ENCODE peak calls at places on chromosomes 1 and 21, in six cellular contexts. One of them, this sample, is unnamed.
A peak's percentile ranks its signal among the peaks of the same experiment; 100 is the strongest.

GRCh38 chr1:225446298-225446941 is 18.6 kb upstream of the LBR start:
- DNase-seq in sigmoid colon: peak; percentile 71
- DNase-seq in CD4-positive, alpha-beta T cell: no peak
- DNase-seq in colonic mucosa: no peak
- DNase-seq in tibial artery: peak; percentile 60
- DNase-seq in lower lobe of right lung: no peak
- DNase-seq in this sample: no peak

GRCh38 chr1:156661932-156662587 is 15.1 kb downstream of the NES start:
- DNase-seq in sigmoid colon: no peak
- DNase-seq in CD4-positive, alpha-beta T cell: no peak
- DNase-seq in colonic mucosa: no peak
- DNase-seq in tibial artery: no peak
- DNase-seq in lower lobe of right lung: no peak
- DNase-seq in this sample: no peak

GRCh38 chr21:34191876-34192275 is 118.5 kb downstream of the MRPS6 start:
- DNase-seq in sigmoid colon: no peak
- DNase-seq in CD4-positive, alpha-beta T cell: no peak
- DNase-seq in colonic mucosa: no peak
- DNase-seq in tibial artery: no peak
- DNase-seq in lower lobe of right lung: no peak
- DNase-seq in this sample: no peak

GRCh38 chr1:108050134-108050533 is 85.2 kb upstream of the VAV3 start:
- DNase-seq in sigmoid colon: peak; percentile 58
- DNase-seq in CD4-positive, alpha-beta T cell: no peak
- DNase-seq in colonic mucosa: no peak
- DNase-seq in tibial artery: peak; percentile 68
- DNase-seq in lower lobe of right lung: peak; percentile 68
- DNase-seq in this sample: no peak

GRCh38 chr1:87642581-87643129 is 314.0 kb downstream of the LMO4 start:
- DNase-seq in sigmoid colon: no peak
- DNase-seq in CD4-positive, alpha-beta T cell: no peak
- DNase-seq in colonic mucosa: no peak
- DNase-seq in tibial artery: no peak
- DNase-seq in lower lobe of right lung: no peak
- DNase-seq in this sample: no peak

GRCh38 chr1:109723351-109723750 is 11.3 kb downstream of the GSTM5 start:
- DNase-seq in sigmoid colon: no peak
- DNase-seq in CD4-positive, alpha-beta T cell: no peak
- DNase-seq in colonic mucosa: no peak
- DNase-seq in tibial artery: no peak
- DNase-seq in lower lobe of right lung: no peak
- DNase-seq in this sample: no peak

GRCh38 chr1:111963985-111964738 is 25.3 kb downstream of the KCND3 start:
- DNase-seq in sigmoid colon: no peak
- DNase-seq in CD4-positive, alpha-beta T cell: no peak
- DNase-seq in colonic mucosa: no peak
- DNase-seq in tibial artery: no peak
- DNase-seq in lower lobe of right lung: no peak
- DNase-seq in this sample: no peak

GRCh38 chr1:157270705-157271274 is 132.6 kb upstream of the ETV3 start:
- DNase-seq in sigmoid colon: no peak
- DNase-seq in CD4-positive, alpha-beta T cell: no peak
- DNase-seq in colonic mucosa: no peak
- DNase-seq in tibial artery: no peak
- DNase-seq in lower lobe of right lung: no peak
- DNase-seq in this sample: no peak

GRCh38 chr1:24925082-24925779 is 4.8 kb downstream of the RUNX3 start:
- DNase-seq in sigmoid colon: no peak
- DNase-seq in CD4-positive, alpha-beta T cell: peak; percentile 68
- DNase-seq in colonic mucosa: no peak
- DNase-seq in tibial artery: no peak
- DNase-seq in lower lobe of right lung: no peak
- DNase-seq in this sample: no peak

GRCh38 chr1:28910379-28911125 is 3.8 kb upstream of the EPB41 start:
- DNase-seq in sigmoid colon: no peak
- DNase-seq in CD4-positive, alpha-beta T cell: no peak
- DNase-seq in colonic mucosa: no peak
- DNase-seq in tibial artery: no peak
- DNase-seq in lower lobe of right lung: no peak
- DNase-seq in this sample: no peak

GRCh38 chr1:234970731-234971476 is 157.7 kb downstream of the TOMM20 start:
- DNase-seq in sigmoid colon: peak; percentile 95
- DNase-seq in CD4-positive, alpha-beta T cell: no peak
- DNase-seq in colonic mucosa: peak; percentile 70
- DNase-seq in tibial artery: peak; percentile 91
- DNase-seq in lower lobe of right lung: peak; percentile 66
- DNase-seq in this sample: no peak

GRCh38 chr21:46385846-46386725 is 62.1 kb downstream of the PCNT start:
- DNase-seq in sigmoid colon: no peak
- DNase-seq in CD4-positive, alpha-beta T cell: no peak
- DNase-seq in colonic mucosa: no peak
- DNase-seq in tibial artery: no peak
- DNase-seq in lower lobe of right lung: no peak
- DNase-seq in this sample: no peak

GRCh38 chr1:171983584-171983983 is 142.3 kb downstream of the DNM3 start:
- DNase-seq in sigmoid colon: no peak
- DNase-seq in CD4-positive, alpha-beta T cell: no peak
- DNase-seq in colonic mucosa: no peak
- DNase-seq in tibial artery: no peak
- DNase-seq in lower lobe of right lung: no peak
- DNase-seq in this sample: no peak

GRCh38 chr21:37877171-37877570 is 39.1 kb downstream of the KCNJ6 start:
- DNase-seq in sigmoid colon: no peak
- DNase-seq in CD4-positive, alpha-beta T cell: no peak
- DNase-seq in colonic mucosa: no peak
- DNase-seq in tibial artery: no peak
- DNase-seq in lower lobe of right lung: no peak
- DNase-seq in this sample: no peak

GRCh38 chr1:206686486-206687249 is 2.0 kb downstream of the MAPKAPK2 start:
- DNase-seq in sigmoid colon: no peak
- DNase-seq in CD4-positive, alpha-beta T cell: no peak
- DNase-seq in colonic mucosa: no peak
- DNase-seq in tibial artery: no peak
- DNase-seq in lower lobe of right lung: no peak
- DNase-seq in this sample: no peak

DNA sequence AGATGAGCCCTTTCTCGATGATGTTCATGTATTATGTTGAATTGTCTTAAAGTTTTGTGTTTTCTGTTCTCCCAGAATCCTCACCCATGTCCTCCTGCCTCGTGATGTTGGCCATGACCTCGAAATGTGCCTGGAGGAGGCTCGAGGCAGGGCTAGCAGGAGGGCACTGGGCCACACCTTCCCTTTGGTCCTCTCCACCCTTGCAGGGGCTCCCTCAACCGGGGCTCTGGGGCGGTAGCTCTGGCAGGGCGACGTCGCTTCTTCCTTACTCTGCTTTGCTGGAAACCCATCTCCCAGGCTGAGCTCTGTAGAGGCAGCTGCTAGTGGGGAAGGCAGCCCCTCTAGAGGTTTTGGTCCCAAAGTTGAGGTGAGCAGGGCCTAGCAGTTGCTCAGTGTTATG is 14.3 kb downstream of the TFF3 start:
- DNase-seq in sigmoid colon: no peak
- DNase-seq in CD4-positive, alpha-beta T cell: no peak
- DNase-seq in colonic mucosa: no peak
- DNase-seq in tibial artery: no peak
- DNase-seq in lower lobe of right lung: peak; percentile 29
- DNase-seq in this sample: no peak
- H3K27ac ChIP-seq in sigmoid colon: no peak overlapping the region
- H3K27ac ChIP-seq in CD4-positive, alpha-beta T cell: no peak overlapping the region
- H3K27ac ChIP-seq in colonic mucosa: no peak overlapping the region
- H3K27ac ChIP-seq in tibial artery: no peak overlapping the region
- H3K27ac ChIP-seq in lower lobe of right lung: peak overlapping the region; percentile 57
- H3K27ac ChIP-seq in this sample: no peak overlapping the region

DNA sequence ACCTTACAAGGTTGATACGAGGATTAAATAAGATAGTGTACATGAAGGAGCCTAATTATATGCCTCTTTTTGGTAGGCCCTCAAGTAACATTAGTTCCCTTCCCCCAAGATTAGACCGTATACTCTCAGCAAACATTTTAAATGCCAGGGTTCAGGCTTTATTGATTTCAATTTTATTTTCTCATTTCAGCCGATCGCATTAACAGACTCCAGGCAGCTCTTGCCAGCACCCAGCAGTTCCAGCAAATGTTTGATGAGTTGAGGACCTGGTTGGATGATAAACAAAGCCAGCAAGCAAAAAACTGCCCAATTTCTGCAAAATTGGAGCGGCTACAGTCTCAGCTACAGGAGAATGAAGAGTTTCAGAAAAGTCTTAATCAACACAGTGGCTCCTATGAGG is 104.4 kb upstream of the BMP8A start:
- DNase-seq in sigmoid colon: no peak
- DNase-seq in CD4-positive, alpha-beta T cell: no peak
- DNase-seq in colonic mucosa: no peak
- DNase-seq in tibial artery: no peak
- DNase-seq in lower lobe of right lung: no peak
- DNase-seq in this sample: no peak
- H3K27ac ChIP-seq in sigmoid colon: peak overlapping the region; percentile 19
- H3K27ac ChIP-seq in CD4-positive, alpha-beta T cell: no peak overlapping the region
- H3K27ac ChIP-seq in colonic mucosa: no peak overlapping the region
- H3K27ac ChIP-seq in tibial artery: no peak overlapping the region
- H3K27ac ChIP-seq in lower lobe of right lung: no peak overlapping the region
- H3K27ac ChIP-seq in this sample: no peak overlapping the region

GRCh38 chr1:238485906-238486219 is 595.1 kb upstream of the ZP4 start:
- DNase-seq in sigmoid colon: no peak
- DNase-seq in CD4-positive, alpha-beta T cell: no peak
- DNase-seq in colonic mucosa: no peak
- DNase-seq in tibial artery: no peak
- DNase-seq in lower lobe of right lung: no peak
- DNase-seq in this sample: no peak
- H3K27ac ChIP-seq in sigmoid colon: no peak overlapping the region
- H3K27ac ChIP-seq in CD4-positive, alpha-beta T cell: no peak overlapping the region
- H3K27ac ChIP-seq in colonic mucosa: no peak overlapping the region
- H3K27ac ChIP-seq in tibial artery: peak overlapping the region; percentile 78
- H3K27ac ChIP-seq in lower lobe of right lung: no peak overlapping the region
- H3K27ac ChIP-seq in this sample: no peak overlapping the region

GRCh38 chr1:2850502-2850901 is 49.0 kb upstream of the TTC34 start:
- DNase-seq in sigmoid colon: no peak
- DNase-seq in CD4-positive, alpha-beta T cell: no peak
- DNase-seq in colonic mucosa: no peak
- DNase-seq in tibial artery: no peak
- DNase-seq in lower lobe of right lung: peak; percentile 33
- DNase-seq in this sample: no peak
- H3K27ac ChIP-seq in sigmoid colon: no peak overlapping the region
- H3K27ac ChIP-seq in CD4-positive, alpha-beta T cell: no peak overlapping the region
- H3K27ac ChIP-seq in colonic mucosa: no peak overlapping the region
- H3K27ac ChIP-seq in tibial artery: no peak overlapping the region
- H3K27ac ChIP-seq in lower lobe of right lung: no peak overlapping the region
- H3K27ac ChIP-seq in this sample: no peak overlapping the region

GRCh38 chr1:110786802-110787327 is 86.1 kb upstream of the CD53 start:
- DNase-seq in sigmoid colon: no peak
- DNase-seq in CD4-positive, alpha-beta T cell: no peak
- DNase-seq in colonic mucosa: no peak
- DNase-seq in tibial artery: no peak
- DNase-seq in lower lobe of right lung: no peak
- DNase-seq in this sample: no peak
- H3K27ac ChIP-seq in sigmoid colon: no peak overlapping the region
- H3K27ac ChIP-seq in CD4-positive, alpha-beta T cell: peak overlapping the region; percentile 47
- H3K27ac ChIP-seq in colonic mucosa: peak overlapping the region; percentile 43
- H3K27ac ChIP-seq in tibial artery: no peak overlapping the region
- H3K27ac ChIP-seq in lower lobe of right lung: no peak overlapping the region
- H3K27ac ChIP-seq in this sample: no peak overlapping the region

This sample was measured in iPS DF 6.9.